ENCODE peak calls at places on chromosomes 5 and 9, in seven cellular contexts. Z is astrocyte, X is transverse colon, T is mammary epithelial cell, F is pancreas, L is A549, E is upper lobe of right lung. K is an unnamed sample.

GRCh38 chr5:172666251-172666650 is 25.2 kb downstream of the NEURL1B start:
- DNase-seq in F (no peak), Z (no peak), X (no peak), L (peak), E (no peak), T (no peak), K (no peak)

GRCh38 chr5:120052916-120053828 is 410.9 kb upstream of the PRR16 start:
- DNase-seq in Z (no peak), X (no peak), F (no peak), T (no peak), L (no peak), E (no peak), K (no peak)

GRCh38 chr9:72751541-72751940 is 201.3 kb downstream of the ALDH1A1 start:
- DNase-seq in X (no peak), Z (no peak), T (no peak), L (no peak), E (no peak), F (no peak), K (no peak)

GRCh38 chr9:78539904-78540303 is 243.0 kb downstream of the PSAT1 start:
- DNase-seq in X (no peak), L (peak), E (no peak), F (no peak), Z (peak), T (peak), K (no peak)

GRCh38 chr9:133250741-133251170 is 24.2 kb downstream of the ABO start:
- DNase-seq in E (peak), Z (no peak), T (no peak), F (no peak), X (peak), L (no peak), K (no peak)

GRCh38 chr5:139164020-139164419 is 34.1 kb downstream of the SIL1 start:
- DNase-seq in E (no peak), L (no peak), X (no peak), F (no peak), T (no peak), Z (no peak), K (no peak)

GRCh38 chr9:109471994-109472393 is 26.1 kb downstream of the PTPN3 start:
- DNase-seq in X (no peak), Z (no peak), L (no peak), E (no peak), T (peak), F (no peak), K (no peak)

GRCh38 chr5:173391031-173391430 is 62.8 kb upstream of the STC2 start:
- DNase-seq in Z (no peak), X (no peak), E (no peak), L (no peak), T (no peak), F (no peak), K (peak)

GRCh38 chr9:18489861-18490260 is 15.9 kb downstream of the ADAMTSL1 start:
- DNase-seq in L (no peak), T (no peak), E (no peak), X (no peak), Z (peak), F (no peak), K (no peak)

GRCh38 chr5:158139161-158139560 is 280.2 kb upstream of the CLINT1 start:
- DNase-seq in F (no peak), Z (peak), X (no peak), T (peak), E (no peak), L (peak), K (no peak)

GRCh38 chr9:98045234-98046160 is 11.0 kb upstream of the NANS start:
- DNase-seq in Z (no peak), X (no peak), T (no peak), L (peak), E (no peak), F (no peak), K (no peak)

GRCh38 chr9:36760667-36761066 is 188.0 kb downstream of the MELK start:
- DNase-seq in E (no peak), F (no peak), T (no peak), L (no peak), X (no peak), Z (no peak), K (no peak)

GRCh38 chr5:5752844-5753243 is 330.4 kb downstream of the ICE1 start:
- DNase-seq in T (no peak), E (no peak), F (no peak), Z (no peak), X (no peak), L (no peak), K (no peak)

GRCh38 chr9:93669116-93669957 is 93.0 kb downstream of the PHF2 start:
- DNase-seq in X (peak), T (no peak), F (peak), E (peak), Z (no peak), L (no peak), K (no peak)

GRCh38 chr5:72234898-72235297 is 85.1 kb downstream of the MRPS27 start:
- DNase-seq in X (no peak), E (no peak), L (no peak), T (no peak), F (no peak), Z (no peak), K (no peak)
- H3K27ac ChIP-seq in X (no peak), E (no peak), L (peak), T (peak), F (no peak), Z (peak), K (no peak)

GRCh38 chr5:65924366-65925093 is 1.8 kb upstream of the ERBIN start:
- DNase-seq in X (no peak), L (no peak), T (no peak), F (no peak), E (no peak), Z (no peak), K (no peak)

GRCh38 chr5:65926276-65926761 is at the start of gene ERBIN:
- DNase-seq in E (peak), X (peak), F (peak), Z (peak), L (peak), T (peak), K (peak)

GRCh38 chr5:65925094-65925600 is 1.2 kb upstream of the ERBIN start:
- DNase-seq in Z (peak), F (peak), E (peak), X (peak), T (peak), L (peak), K (peak)

GRCh38 chr5:65925601-65926275 is 637 bp upstream of the ERBIN start:
- DNase-seq in Z (peak), X (peak), T (peak), F (peak), E (peak), L (peak), K (peak)

GRCh38 chr5:65923339-65923738 is 3.0 kb upstream of the ERBIN start:
- DNase-seq in E (no peak), X (no peak), L (no peak), Z (no peak), T (no peak), F (no peak), K (no peak)
- H3K27ac ChIP-seq in E (no peak), X (no peak), L (no peak), Z (no peak), T (no peak), F (no peak), K (no peak)

DNA sequence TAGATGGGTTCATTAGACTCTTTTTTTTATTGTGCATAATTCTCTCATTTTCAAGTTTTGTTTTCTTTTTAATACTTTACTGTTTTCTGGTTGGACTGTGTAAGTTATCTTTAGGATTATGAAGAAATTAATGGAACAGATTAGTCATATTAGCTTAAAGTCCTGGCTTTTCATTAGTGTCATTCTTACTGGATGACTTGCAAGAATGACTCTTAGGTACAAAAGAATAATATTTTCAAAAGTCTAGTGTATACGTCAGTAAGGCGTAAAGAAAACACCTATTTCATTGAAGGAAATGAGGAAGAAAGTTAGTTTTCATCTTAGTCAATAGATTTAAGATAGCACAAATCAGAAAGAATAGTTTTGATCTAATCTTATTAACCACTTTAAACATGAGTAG is 20.4 kb downstream of the UHRF2 start:
- DNase-seq in E (no peak), X (no peak), Z (peak), F (no peak), L (no peak), T (peak), K (no peak)
- H3K27ac ChIP-seq in E (no peak), X (no peak), Z (peak), F (no peak), L (no peak), T (peak), K (no peak)

DNA sequence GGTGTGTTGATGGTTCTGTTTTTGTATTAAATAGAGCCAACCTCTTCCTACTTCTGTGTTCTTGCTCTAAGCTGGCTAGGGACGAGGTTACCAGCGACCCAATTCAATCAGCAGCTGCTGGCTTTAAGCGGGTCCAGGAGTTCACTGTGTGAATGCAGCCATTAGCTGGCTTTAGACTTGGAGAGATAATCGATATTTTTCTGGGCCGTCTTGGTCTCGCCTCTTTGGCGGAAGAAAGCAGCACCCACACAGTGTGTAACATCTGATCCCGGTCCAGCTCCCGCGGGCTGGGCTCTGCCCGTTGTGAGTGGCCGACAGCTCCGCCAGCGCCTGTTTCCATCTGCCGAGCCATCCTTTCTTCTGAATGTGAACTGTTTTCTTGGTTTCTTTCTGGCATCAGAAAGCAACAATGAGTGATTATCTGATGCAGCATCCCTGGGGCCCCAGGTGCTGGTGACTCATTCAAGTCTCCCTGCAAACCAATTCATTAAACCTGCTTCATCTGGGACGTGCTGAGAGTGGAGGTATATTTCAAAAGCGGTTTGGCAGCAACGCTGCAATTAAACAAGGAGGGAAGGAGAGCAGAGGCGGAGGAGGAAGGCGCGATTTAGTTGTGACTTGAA is 90.8 kb upstream of the IRX4 start:
- DNase-seq in Z (no peak), F (no peak), E (no peak), T (peak), L (no peak), X (no peak), K (no peak)
- H3K27ac ChIP-seq in Z (no peak), F (no peak), E (no peak), T (peak), L (no peak), X (no peak), K (no peak)

DNA sequence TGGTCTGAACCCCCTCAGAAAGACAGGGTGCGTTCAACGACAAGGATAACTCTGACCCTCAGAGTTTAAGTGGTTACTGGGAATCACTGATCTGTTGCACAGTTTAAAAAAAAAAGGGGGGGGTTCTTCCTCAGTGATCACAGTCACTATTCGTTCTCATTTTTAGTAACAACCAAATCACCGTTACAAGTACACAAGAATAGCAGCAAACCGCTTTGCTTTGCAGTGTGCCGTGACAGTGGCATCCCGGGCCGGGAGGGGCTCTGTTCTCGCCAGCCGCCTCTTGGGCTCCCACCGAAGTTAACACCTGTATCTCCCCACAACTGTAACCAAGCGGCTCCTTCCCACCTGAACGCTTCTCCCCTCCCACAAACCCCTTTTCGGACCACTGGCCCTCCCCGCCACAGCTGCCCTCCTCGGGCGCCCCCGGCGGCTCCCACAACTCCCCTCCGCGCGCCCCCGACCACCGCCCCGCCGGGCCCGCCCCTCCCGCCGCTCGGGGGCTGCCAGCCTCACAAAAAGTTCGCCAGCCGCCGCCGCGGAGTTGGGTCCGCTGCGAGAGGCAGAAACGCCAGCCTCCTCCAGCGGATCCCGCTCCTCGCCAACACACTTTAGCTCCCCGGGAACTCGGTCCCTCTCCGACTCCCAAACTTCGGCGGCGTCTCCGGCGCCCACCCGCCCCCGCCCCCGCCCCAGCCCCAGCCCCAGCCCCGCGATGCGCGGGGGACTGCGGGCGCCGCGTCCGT is 1.2 kb downstream of the SSBP2 start:
- DNase-seq in T (peak), Z (no peak), X (peak), F (peak), L (no peak), E (peak), K (peak)
- H3K27ac ChIP-seq in T (peak), Z (no peak), X (peak), F (no peak), L (peak), E (peak), K (peak)